ENCODE peak calls at places on chromosomes 3 and 15, in six cellular contexts. One of them, this sample, is unnamed.

GRCh38 chr3:94481499-94481898 is 418.6 kb downstream of the NSUN3 start:
- DNase-seq in GM12865: no peak
- DNase-seq in cerebellum: no peak
- DNase-seq in stimulated activated CD4-positive, alpha-beta T cell treated with anti-CD3 and anti-CD28 coated beads, Interleukin-15, amount 100 ng/mL, for 1 hour: no peak
- DNase-seq in K562: no peak
- DNase-seq in dermis microvascular lymphatic vessel endothelial cell: no peak
- DNase-seq in this sample: no peak

GRCh38 chr15:64263567-64263966 is 92.4 kb downstream of the CSNK1G1 start:
- DNase-seq in cerebellum: no peak
- DNase-seq in stimulated activated CD4-positive, alpha-beta T cell treated with anti-CD3 and anti-CD28 coated beads, Interleukin-15, amount 100 ng/mL, for 1 hour: no peak
- DNase-seq in dermis microvascular lymphatic vessel endothelial cell: no peak
- DNase-seq in GM12865: peak
- DNase-seq in K562: no peak
- DNase-seq in this sample: no peak

GRCh38 chr3:122021811-122022401 is at the start of gene ILDR1:
- DNase-seq in stimulated activated CD4-positive, alpha-beta T cell treated with anti-CD3 and anti-CD28 coated beads, Interleukin-15, amount 100 ng/mL, for 1 hour: no peak
- DNase-seq in cerebellum: no peak
- DNase-seq in dermis microvascular lymphatic vessel endothelial cell: no peak
- DNase-seq in GM12865: peak
- DNase-seq in K562: peak
- DNase-seq in this sample: no peak

GRCh38 chr3:167776144-167776685 is 40.7 kb downstream of the SERPINI1 start:
- DNase-seq in GM12865: no peak
- DNase-seq in cerebellum: no peak
- DNase-seq in stimulated activated CD4-positive, alpha-beta T cell treated with anti-CD3 and anti-CD28 coated beads, Interleukin-15, amount 100 ng/mL, for 1 hour: no peak
- DNase-seq in K562: no peak
- DNase-seq in dermis microvascular lymphatic vessel endothelial cell: no peak
- DNase-seq in this sample: no peak

GRCh38 chr3:55728461-55729100 is 241.5 kb upstream of the WNT5A start:
- DNase-seq in dermis microvascular lymphatic vessel endothelial cell: no peak
- DNase-seq in GM12865: no peak
- DNase-seq in K562: no peak
- DNase-seq in stimulated activated CD4-positive, alpha-beta T cell treated with anti-CD3 and anti-CD28 coated beads, Interleukin-15, amount 100 ng/mL, for 1 hour: no peak
- DNase-seq in cerebellum: no peak
- DNase-seq in this sample: no peak

GRCh38 chr15:87829651-87830050 is 426.9 kb downstream of the NTRK3 start:
- DNase-seq in K562: no peak
- DNase-seq in cerebellum: no peak
- DNase-seq in stimulated activated CD4-positive, alpha-beta T cell treated with anti-CD3 and anti-CD28 coated beads, Interleukin-15, amount 100 ng/mL, for 1 hour: no peak
- DNase-seq in dermis microvascular lymphatic vessel endothelial cell: no peak
- DNase-seq in GM12865: no peak
- DNase-seq in this sample: no peak

GRCh38 chr15:101827257-101827656 is 15.3 kb downstream of the OR4F15 start:
- DNase-seq in stimulated activated CD4-positive, alpha-beta T cell treated with anti-CD3 and anti-CD28 coated beads, Interleukin-15, amount 100 ng/mL, for 1 hour: no peak
- DNase-seq in dermis microvascular lymphatic vessel endothelial cell: no peak
- DNase-seq in cerebellum: no peak
- DNase-seq in GM12865: no peak
- DNase-seq in K562: no peak
- DNase-seq in this sample: no peak

GRCh38 chr3:13353936-13354542 is 66.1 kb downstream of the NUP210 start:
- DNase-seq in GM12865: no peak
- DNase-seq in cerebellum: no peak
- DNase-seq in K562: peak
- DNase-seq in dermis microvascular lymphatic vessel endothelial cell: no peak
- DNase-seq in stimulated activated CD4-positive, alpha-beta T cell treated with anti-CD3 and anti-CD28 coated beads, Interleukin-15, amount 100 ng/mL, for 1 hour: no peak
- DNase-seq in this sample: no peak

GRCh38 chr3:17583530-17583929 is 158.9 kb downstream of the TBC1D5 start:
- DNase-seq in stimulated activated CD4-positive, alpha-beta T cell treated with anti-CD3 and anti-CD28 coated beads, Interleukin-15, amount 100 ng/mL, for 1 hour: no peak
- DNase-seq in K562: no peak
- DNase-seq in dermis microvascular lymphatic vessel endothelial cell: no peak
- DNase-seq in cerebellum: no peak
- DNase-seq in GM12865: no peak
- DNase-seq in this sample: no peak

GRCh38 chr3:99901200-99901926 is 83.7 kb downstream of the CMSS1 start:
- DNase-seq in GM12865: no peak
- DNase-seq in dermis microvascular lymphatic vessel endothelial cell: peak
- DNase-seq in cerebellum: no peak
- DNase-seq in stimulated activated CD4-positive, alpha-beta T cell treated with anti-CD3 and anti-CD28 coated beads, Interleukin-15, amount 100 ng/mL, for 1 hour: no peak
- DNase-seq in K562: no peak
- DNase-seq in this sample: no peak

GRCh38 chr15:38941399-38941953 is 376.9 kb upstream of the RASGRP1 start:
- DNase-seq in K562: no peak
- DNase-seq in GM12865: no peak
- DNase-seq in dermis microvascular lymphatic vessel endothelial cell: no peak
- DNase-seq in stimulated activated CD4-positive, alpha-beta T cell treated with anti-CD3 and anti-CD28 coated beads, Interleukin-15, amount 100 ng/mL, for 1 hour: no peak
- DNase-seq in cerebellum: no peak
- DNase-seq in this sample: no peak

This sample was measured in G401.